ENCODE peak calls at places on chromosomes 6 and 20, in six cellular contexts. B, I, W, E, G and X are unnamed samples.

GRCh38 chr6:33492093-33492492 is 37.7 kb downstream of the ZBTB9 start:
- DNase-seq in B (no peak), I (no peak), W (no peak), E (no peak), G (peak; percentile 17), X (no peak)

GRCh38 chr6:27667651-27668441 is 194.9 kb upstream of the ZNF184 start:
- DNase-seq in B (no peak), I (no peak), W (no peak), E (no peak), G (no peak), X (peak; percentile 4)

GRCh38 chr6:1311400-1312192 is at the start of gene FOXQ1:
- DNase-seq in B (peak; percentile 76), I (peak; percentile 51), W (peak; percentile 45), E (peak; percentile 61), G (peak; percentile 70), X (peak; percentile 28)

GRCh38 chr6:46876126-46876525 is 45.6 kb downstream of the ADGRF5 start:
- DNase-seq in B (no peak), I (no peak), W (no peak), E (no peak), G (peak; percentile 20), X (peak; percentile 7)

GRCh38 chr20:44228465-44229258 is 18.1 kb upstream of the OSER1 start:
- DNase-seq in B (no peak), I (no peak), W (no peak), E (no peak), G (no peak), X (no peak)

GRCh38 chr6:135018057-135018456 is 36.6 kb downstream of the HBS1L start:
- DNase-seq in B (no peak), I (no peak), W (no peak), E (no peak), G (no peak), X (no peak)

GRCh38 chr6:155093430-155093829 is 98.3 kb downstream of the TIAM2 start:
- DNase-seq in B (no peak), I (no peak), W (no peak), E (no peak), G (no peak), X (peak; percentile 15)

GRCh38 chr6:118288355-118289124 is 259.6 kb upstream of the PLN start:
- DNase-seq in B (no peak), I (no peak), W (peak; percentile 50), E (peak; percentile 9), G (no peak), X (peak; percentile 5)

GRCh38 chr20:4056880-4057279 is 41.5 kb upstream of the RNF24 start:
- DNase-seq in B (no peak), I (no peak), W (no peak), E (no peak), G (no peak), X (no peak)

GRCh38 chr6:134510920-134511319 is 193.0 kb upstream of the SGK1 start:
- DNase-seq in B (no peak), I (no peak), W (no peak), E (no peak), G (no peak), X (no peak)

GRCh38 chr6:30227763-30228487 is 14.7 kb upstream of the TRIM26 start:
- DNase-seq in B (no peak), I (no peak), W (no peak), E (no peak), G (no peak), X (no peak)